ENCODE peak calls at places on chromosomes 1 and 21, in eight cellular contexts. S, X, G, V, Y, W, C and N are unnamed samples.

GRCh38 chr1:241614572-241614971 is 25.6 kb downstream of the CHML start:
- DNase-seq in S (no peak), X (no peak), G (no peak), V (no peak), Y (no peak), W (no peak), C (no peak), N (no peak)

GRCh38 chr1:64875101-64875500 is 91.2 kb downstream of the JAK1 start:
- DNase-seq in S (no peak), X (no peak), G (no peak), V (no peak), Y (no peak), W (no peak), C (peak), N (no peak)

GRCh38 chr1:186735463-186735862 is 55.2 kb upstream of the PTGS2 start:
- DNase-seq in S (peak), X (no peak), G (no peak), V (peak), Y (no peak), W (no peak), C (no peak), N (no peak)

GRCh38 chr1:154288694-154289093 is 16.3 kb downstream of the HAX1 start:
- DNase-seq in S (no peak), X (no peak), G (no peak), V (no peak), Y (no peak), W (no peak), C (no peak), N (no peak)

GRCh38 chr1:44239337-44239960 is 26.2 kb downstream of the DMAP1 start:
- DNase-seq in S (peak), X (peak), G (no peak), V (peak), Y (no peak), W (no peak), C (peak), N (peak)

GRCh38 chr21:41979335-41979734 is 25.5 kb upstream of the C2CD2 start:
- DNase-seq in S (no peak), X (no peak), G (no peak), V (no peak), Y (no peak), W (no peak), C (no peak), N (no peak)

GRCh38 chr1:175646439-175647209 is 96.8 kb downstream of the TNR start:
- DNase-seq in S (no peak), X (no peak), G (no peak), V (no peak), Y (no peak), W (no peak), C (no peak), N (no peak)

GRCh38 chr1:223486366-223486765 is 93.2 kb downstream of the CCDC185 start:
- DNase-seq in S (no peak), X (no peak), G (no peak), V (no peak), Y (no peak), W (no peak), C (no peak), N (no peak)

GRCh38 chr1:13730751-13731482 is 30.9 kb downstream of the PRDM2 start:
- DNase-seq in S (peak), X (no peak), G (peak), V (peak), Y (no peak), W (no peak), C (no peak), N (no peak)

GRCh38 chr1:57188169-57188568 is 222.4 kb upstream of the C8B start:
- DNase-seq in S (no peak), X (peak), G (no peak), V (peak), Y (no peak), W (no peak), C (no peak), N (no peak)

GRCh38 chr1:192439373-192440025 is 122.7 kb downstream of the RGS21 start:
- DNase-seq in S (peak), X (peak), G (peak), V (peak), Y (no peak), W (no peak), C (no peak), N (no peak)

GRCh38 chr1:65178235-65178634 is 30.2 kb downstream of the AK4 start:
- DNase-seq in S (no peak), X (no peak), G (no peak), V (no peak), Y (no peak), W (no peak), C (no peak), N (no peak)

GRCh38 chr1:234478152-234478480 is 863 bp downstream of the TARBP1 start:
- DNase-seq in S (peak), X (peak), G (no peak), V (peak), Y (no peak), W (no peak), C (no peak), N (peak)

GRCh38 chr1:64495878-64496277 is 25.9 kb downstream of the CACHD1 start:
- DNase-seq in S (no peak), X (no peak), G (no peak), V (no peak), Y (no peak), W (no peak), C (no peak), N (no peak)

GRCh38 chr1:86916752-86917151 is 2.3 kb downstream of the HS2ST1 start:
- DNase-seq in S (no peak), X (no peak), G (no peak), V (no peak), Y (no peak), W (no peak), C (no peak), N (no peak)

GRCh38 chr1:86915737-86916235 is 1.4 kb downstream of the HS2ST1 start:
- DNase-seq in S (peak), X (no peak), G (no peak), V (no peak), Y (no peak), W (no peak), C (no peak), N (peak)

GRCh38 chr1:86914635-86914997 is at the start of gene HS2ST1:
- DNase-seq in S (no peak), X (no peak), G (no peak), V (no peak), Y (no peak), W (no peak), C (no peak), N (no peak)

GRCh38 chr1:86913896-86914634 is at the start of gene SELENOF:
- DNase-seq in S (peak), X (peak), G (peak), V (peak), Y (peak), W (peak), C (peak), N (peak)

DNA sequence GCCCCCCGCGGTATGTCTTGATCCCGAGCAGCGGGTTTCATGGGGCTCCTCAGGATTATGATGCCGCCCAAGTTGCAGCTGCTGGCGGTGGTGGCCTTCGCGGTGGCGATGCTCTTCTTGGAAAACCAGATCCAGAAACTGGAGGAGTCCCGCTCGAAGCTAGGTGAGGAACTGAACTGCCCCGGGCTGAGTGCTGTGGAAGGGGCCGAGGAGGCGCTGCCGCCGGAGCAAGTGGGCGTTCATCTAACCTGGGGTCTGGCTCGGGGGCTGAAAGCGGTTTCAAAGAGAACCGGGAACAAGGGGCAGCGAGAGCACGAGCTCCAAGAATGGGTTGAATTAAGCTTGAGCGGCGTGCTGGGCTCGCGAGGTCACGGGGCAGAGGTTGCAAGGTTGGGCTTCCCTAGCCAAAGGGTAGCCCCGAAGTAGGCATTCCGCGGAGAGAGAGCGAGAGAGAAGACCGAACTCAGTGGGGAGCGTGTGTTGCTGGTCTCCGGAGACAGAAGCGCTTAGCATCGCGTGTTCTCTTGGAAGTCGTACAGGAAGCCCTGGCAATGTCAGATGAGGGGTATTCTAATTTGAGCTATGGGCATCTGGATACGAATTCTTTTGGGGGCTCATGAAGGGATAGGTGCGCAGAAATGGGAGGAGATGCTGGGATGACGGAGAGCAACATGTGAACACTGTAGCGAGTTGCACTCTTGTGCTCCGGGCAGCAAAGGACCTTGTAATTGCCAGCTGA is 732 bp downstream of the HS2ST1 start:
- DNase-seq in S (peak), X (peak), G (peak), V (peak), Y (peak), W (peak), C (peak), N (peak)
- TF ChIP-seq CTCF in S (no peak), X (no peak), G (no peak), V (no peak), Y (no peak), W (no peak), C (no peak), N (no peak)

GRCh38 chr21:16792155-16792554 is 720.7 kb upstream of the CXADR start:
- DNase-seq in S (no peak), X (no peak), G (no peak), V (no peak), Y (no peak), W (no peak), C (no peak), N (no peak)
- H3K4me3 ChIP-seq in S (no peak), X (no peak), G (no peak), V (no peak), Y (no peak), W (no peak), C (no peak), N (no peak)

GRCh38 chr21:26007911-26008579 is 162.5 kb downstream of the APP start:
- DNase-seq in S (peak), X (peak), G (no peak), V (peak), Y (no peak), W (no peak), C (no peak), N (peak)

GRCh38 chr21:26001356-26001755 is 169.2 kb downstream of the APP start:
- DNase-seq in S (no peak), X (no peak), G (no peak), V (no peak), Y (no peak), W (no peak), C (no peak), N (no peak)

GRCh38 chr21:25999935-26000582 is 170.5 kb downstream of the APP start:
- DNase-seq in S (no peak), X (no peak), G (no peak), V (no peak), Y (no peak), W (no peak), C (no peak), N (no peak)

GRCh38 chr21:26005464-26005863 is 165.1 kb downstream of the APP start:
- DNase-seq in S (no peak), X (no peak), G (no peak), V (no peak), Y (no peak), W (no peak), C (no peak), N (no peak)

DNA sequence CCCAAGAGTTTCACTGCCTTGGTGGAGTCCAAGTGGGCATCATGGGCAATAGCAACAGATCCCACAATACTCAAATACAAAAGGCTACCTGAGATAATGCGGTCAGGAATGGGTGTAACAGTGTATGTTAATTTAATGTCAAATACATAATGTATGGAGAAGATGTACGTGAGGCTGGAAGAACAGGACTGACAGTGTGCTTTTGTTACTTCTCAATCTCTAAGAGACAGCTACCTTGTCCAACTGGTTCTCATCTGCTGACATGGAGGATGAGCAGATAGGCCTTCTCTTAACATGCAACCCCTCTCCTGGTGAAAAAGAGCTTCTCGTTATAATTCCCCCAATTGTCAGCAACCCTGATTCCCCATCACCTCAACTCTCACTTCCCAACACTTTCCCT is 167.1 kb downstream of the APP start:
- DNase-seq in S (no peak), X (no peak), G (no peak), V (no peak), Y (no peak), W (no peak), C (no peak), N (no peak)
- TF ChIP-seq CTCF in S (no peak), X (no peak), G (no peak), V (no peak), Y (no peak), W (no peak), C (no peak), N (no peak)

GRCh38 chr1:1210726-1211540 is 3.0 kb downstream of the TNFRSF4 start:
- DNase-seq in S (no peak), X (no peak), G (no peak), V (no peak), Y (no peak), W (no peak), C (peak), N (no peak)

GRCh38 chr1:1211541-1212511 is 2.1 kb downstream of the TNFRSF4 start:
- DNase-seq in S (no peak), X (no peak), G (no peak), V (no peak), Y (no peak), W (peak), C (peak), N (no peak)

GRCh38 chr1:1213153-1213918 is 617 bp downstream of the TNFRSF4 start:
- DNase-seq in S (no peak), X (no peak), G (no peak), V (no peak), Y (no peak), W (peak), C (peak), N (no peak)

GRCh38 chr1:1213919-1214599 is at the start of gene TNFRSF4:
- DNase-seq in S (no peak), X (no peak), G (no peak), V (no peak), Y (no peak), W (peak), C (peak), N (no peak)

GRCh38 chr1:1212780-1213152 is 1.2 kb downstream of the TNFRSF4 start:
- DNase-seq in S (no peak), X (no peak), G (no peak), V (peak), Y (no peak), W (peak), C (peak), N (peak)
- H3K4me3 ChIP-seq in S (no peak), X (no peak), G (no peak), V (no peak), Y (peak), W (no peak), C (no peak), N (no peak)

GRCh38 chr1:118155106-118155505 is 29.9 kb downstream of the SPAG17 start:
- DNase-seq in S (no peak), X (no peak), G (no peak), V (no peak), Y (no peak), W (no peak), C (no peak), N (no peak)

GRCh38 chr1:118157506-118157905 is 27.5 kb downstream of the SPAG17 start:
- DNase-seq in S (no peak), X (no peak), G (no peak), V (no peak), Y (no peak), W (no peak), C (no peak), N (no peak)

GRCh38 chr1:118151312-118151937 is 33.6 kb downstream of the SPAG17 start:
- DNase-seq in S (peak), X (peak), G (peak), V (peak), Y (no peak), W (peak), C (peak), N (peak)

GRCh38 chr1:118158918-118159317 is 26.1 kb downstream of the SPAG17 start:
- DNase-seq in S (peak), X (peak), G (peak), V (peak), Y (no peak), W (no peak), C (no peak), N (no peak)

GRCh38 chr1:118154220-118154619 is 30.8 kb downstream of the SPAG17 start:
- DNase-seq in S (peak), X (no peak), G (no peak), V (peak), Y (no peak), W (peak), C (no peak), N (peak)
- TF ChIP-seq CTCF in S (peak), X (peak), G (peak), V (peak), Y (no peak), W (no peak), C (peak), N (peak)